ENCODE peak calls at places on chromosomes 12 and 14, in nine cellular contexts. E is small intestine; P is left ventricle myocardium inferior; I is DND-41; L is effector memory CD4-positive, alpha-beta T cell; M is mucosa of descending colon; C is GM23248; X is CD8-positive, alpha-beta memory T cell; Y is heart right ventricle. N is an unnamed sample.

GRCh38 chr12:94263011-94263786 is 114.8 kb downstream of the PLXNC1 start:
- DNase-seq in E (no peak), P (no peak), I (peak; percentile 72), L (peak; percentile 44), M (no peak), C (peak; percentile 6), X (peak; percentile 58), Y (no peak), N (peak; percentile 55)

GRCh38 chr12:120596901-120597300 is 15.7 kb upstream of the POP5 start:
- DNase-seq in E (no peak), P (no peak), I (no peak), L (no peak), M (no peak), C (no peak), X (no peak), Y (no peak), N (no peak)

GRCh38 chr12:45994736-45995135 is 4.4 kb upstream of the SCAF11 start:
- DNase-seq in E (no peak), P (no peak), I (no peak), L (no peak), M (no peak), C (no peak), X (no peak), Y (no peak), N (peak; percentile 37)

GRCh38 chr12:33708935-33709334 is 269.3 kb upstream of the SYT10 start:
- DNase-seq in E (no peak), P (no peak), I (no peak), L (no peak), M (no peak), C (no peak), X (no peak), Y (no peak), N (no peak)

GRCh38 chr12:50220357-50221061 is 53.3 kb upstream of the CERS5 start:
- DNase-seq in E (no peak), P (no peak), I (peak; percentile 50), L (no peak), M (no peak), C (peak; percentile 81), X (no peak), Y (no peak), N (peak; percentile 53)

GRCh38 chr14:75861161-75861621 is 120.6 kb downstream of the TGFB3 start:
- DNase-seq in E (no peak), P (no peak), I (no peak), L (no peak), M (no peak), C (peak; percentile 89), X (no peak), Y (no peak), N (no peak)

GRCh38 chr12:85955127-85955526 is 81.0 kb downstream of the NTS start:
- DNase-seq in E (no peak), P (no peak), I (no peak), L (no peak), M (no peak), C (peak; percentile 3), X (no peak), Y (no peak), N (no peak)

GRCh38 chr12:45051490-45052105 is 699 bp upstream of the DBX2 start:
- DNase-seq in E (no peak), P (no peak), I (no peak), L (no peak), M (no peak), C (peak; percentile 35), X (no peak), Y (no peak), N (no peak)

GRCh38 chr12:66848967-66849366 is 170.1 kb upstream of the GRIP1 start:
- DNase-seq in E (no peak), P (no peak), I (no peak), L (no peak), M (no peak), C (peak; percentile 2), X (no peak), Y (no peak), N (no peak)

GRCh38 chr12:98574110-98574509 is 19.4 kb upstream of the SLC25A3 start:
- DNase-seq in E (peak; percentile 98), P (no peak), I (no peak), L (no peak), M (no peak), C (peak; percentile 27), X (no peak), Y (no peak), N (no peak)

GRCh38 chr14:64915797-64916196 is 1.5 kb downstream of the CHURC1 start:
- DNase-seq in E (no peak), P (no peak), I (no peak), L (no peak), M (no peak), C (no peak), X (no peak), Y (no peak), N (no peak)
- H3K4me1 ChIP-seq in E (peaks cover 10% of the 10 kb centered on the region), P (peaks cover 63% of the 10 kb centered on the region), I (peaks cover 27% of the 10 kb centered on the region), L (peaks cover 14% of the 10 kb centered on the region), M (peaks cover 11% of the 10 kb centered on the region), C (peaks cover 59% of the 10 kb centered on the region), X (peaks cover 60% of the 10 kb centered on the region), Y (peaks cover 12% of the 10 kb centered on the region), N (peaks cover 29% of the 10 kb centered on the region)

GRCh38 chr14:68809524-68809923 is 16.7 kb upstream of the ZFP36L1 start:
- DNase-seq in E (no peak), P (no peak), I (no peak), L (no peak), M (no peak), C (no peak), X (no peak), Y (no peak), N (no peak)

GRCh38 chr14:68807148-68807600 is 14.3 kb upstream of the ZFP36L1 start:
- DNase-seq in E (peak; percentile 48), P (peak; percentile 45), I (no peak), L (no peak), M (no peak), C (peak; percentile 87), X (no peak), Y (peak; percentile 59), N (peak; percentile 75)

GRCh38 chr14:68807987-68808386 is 15.1 kb upstream of the ZFP36L1 start:
- DNase-seq in E (no peak), P (no peak), I (no peak), L (no peak), M (no peak), C (no peak), X (no peak), Y (no peak), N (no peak)

GRCh38 chr14:68810173-68811153 is 17.6 kb upstream of the ZFP36L1 start:
- DNase-seq in E (no peak), P (no peak), I (no peak), L (no peak), M (no peak), C (no peak), X (no peak), Y (no peak), N (no peak)

GRCh38 chr14:68808696-68809095 is 15.8 kb upstream of the ZFP36L1 start:
- DNase-seq in E (no peak), P (no peak), I (no peak), L (no peak), M (no peak), C (no peak), X (no peak), Y (no peak), N (no peak)
- H3K4me1 ChIP-seq in E (peaks cover 13% of the 10 kb centered on the region), P (peaks cover 36% of the 10 kb centered on the region), I (peaks cover under 1% of the 10 kb centered on the region), L (peaks cover 16% of the 10 kb centered on the region), M (peaks cover 21% of the 10 kb centered on the region), C (peaks cover 17% of the 10 kb centered on the region), X (peaks cover 34% of the 10 kb centered on the region), Y (peaks cover 13% of the 10 kb centered on the region), N (peaks cover 31% of the 10 kb centered on the region)

GRCh38 chr12:509494-509893 is 49.8 kb downstream of the B4GALNT3 start:
- DNase-seq in E (no peak), P (no peak), I (no peak), L (no peak), M (no peak), C (peak; percentile 40), X (no peak), Y (no peak), N (no peak)

GRCh38 chr12:508145-508544 is 48.4 kb downstream of the B4GALNT3 start:
- DNase-seq in E (no peak), P (no peak), I (no peak), L (no peak), M (no peak), C (no peak), X (no peak), Y (no peak), N (no peak)

GRCh38 chr12:508795-509194 is 49.1 kb downstream of the B4GALNT3 start:
- DNase-seq in E (peak; percentile 56), P (no peak), I (no peak), L (no peak), M (peak; percentile 68), C (no peak), X (no peak), Y (no peak), N (no peak)

GRCh38 chr12:505221-505620 is 45.5 kb downstream of the B4GALNT3 start:
- DNase-seq in E (no peak), P (no peak), I (no peak), L (no peak), M (no peak), C (no peak), X (no peak), Y (no peak), N (no peak)

GRCh38 chr12:507261-507853 is 47.6 kb downstream of the B4GALNT3 start:
- DNase-seq in E (no peak), P (no peak), I (no peak), L (no peak), M (no peak), C (no peak), X (no peak), Y (no peak), N (no peak)
- H3K4me1 ChIP-seq in E (peaks cover 6% of the 10 kb centered on the region), P (peaks cover 58% of the 10 kb centered on the region), I (no peaks in the 10 kb centered on the region), L (no peaks in the 10 kb centered on the region), M (peaks cover 25% of the 10 kb centered on the region), C (peaks cover 10% of the 10 kb centered on the region), X (no peaks in the 10 kb centered on the region), Y (no peaks in the 10 kb centered on the region), N (no peaks in the 10 kb centered on the region)

GRCh38 chr12:3962661-3963483 is 89.7 kb upstream of the PARP11 start:
- DNase-seq in E (no peak), P (no peak), I (no peak), L (peak; percentile 71), M (peak; percentile 61), C (no peak), X (peak; percentile 75), Y (no peak), N (no peak)

GRCh38 chr12:3959799-3960560 is 86.8 kb upstream of the PARP11 start:
- DNase-seq in E (no peak), P (peak; percentile 21), I (no peak), L (no peak), M (no peak), C (no peak), X (no peak), Y (no peak), N (no peak)

GRCh38 chr12:3961573-3961972 is 88.4 kb upstream of the PARP11 start:
- DNase-seq in E (no peak), P (no peak), I (no peak), L (no peak), M (no peak), C (no peak), X (no peak), Y (no peak), N (no peak)

GRCh38 chr12:3964404-3964803 is 91.2 kb upstream of the PARP11 start:
- DNase-seq in E (no peak), P (no peak), I (no peak), L (no peak), M (no peak), C (no peak), X (no peak), Y (no peak), N (peak; percentile 60)

DNA sequence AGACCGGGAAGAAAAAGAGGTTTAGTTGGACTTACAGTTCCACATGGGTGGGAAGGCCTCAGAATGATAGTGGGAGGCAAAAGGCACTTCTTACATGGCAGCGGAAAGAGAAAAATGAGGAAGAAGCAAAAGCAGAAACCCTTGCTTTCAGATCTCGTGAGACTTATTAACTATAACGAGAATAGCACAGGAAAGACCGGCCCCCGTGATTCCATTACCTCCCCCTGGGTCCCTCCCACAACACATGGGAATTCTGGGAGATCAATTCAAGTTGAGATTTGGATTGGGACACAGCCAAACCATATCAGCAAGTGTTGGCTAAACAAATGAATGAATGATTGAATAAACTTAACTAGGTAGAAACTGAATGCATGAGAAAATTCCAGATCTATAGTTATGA is 85.3 kb upstream of the PARP11 start:
- DNase-seq in E (no peak), P (no peak), I (no peak), L (no peak), M (no peak), C (no peak), X (no peak), Y (no peak), N (peak; percentile 44)
- H3K4me1 ChIP-seq in E (no peaks in the 10 kb centered on the region), P (no peaks in the 10 kb centered on the region), I (no peaks in the 10 kb centered on the region), L (peaks cover 17% of the 10 kb centered on the region), M (no peaks in the 10 kb centered on the region), C (no peaks in the 10 kb centered on the region), X (peaks cover 20% of the 10 kb centered on the region), Y (no peaks in the 10 kb centered on the region), N (no peaks in the 10 kb centered on the region)

N was measured in Karpas-422.